ENCODE peak calls at places on chromosomes 16 and 17, in six cellular contexts. V, C, T, Q, H and Z are unnamed samples. For H3K4me1, the result is how much of the 10 kb centered on the place peaks cover.

GRCh38 chr17:16027708-16028584 is 28.3 kb downstream of the TTC19 start:
- DNase-seq in H (no peak), V (no peak), Q (peak), C (peak), T (peak), Z (no peak)

GRCh38 chr16:80580109-80580832 is 39.5 kb downstream of the DYNLRB2 start:
- DNase-seq in C (no peak), T (peak), Q (no peak), V (no peak), H (no peak), Z (no peak)

GRCh38 chr16:67084345-67085028 is 25.3 kb upstream of the PHAF1 start:
- DNase-seq in H (no peak), C (no peak), V (no peak), T (no peak), Q (no peak), Z (no peak)

GRCh38 chr17:82767041-82767754 is 15.3 kb downstream of the TBCD start:
- DNase-seq in Q (no peak), C (peak), T (no peak), H (peak), V (peak), Z (no peak)

GRCh38 chr16:82396509-82396908 is 226.5 kb upstream of the MPHOSPH6 start:
- DNase-seq in C (no peak), T (no peak), H (no peak), Q (no peak), V (no peak), Z (no peak)

GRCh38 chr16:709651-710499 is 4.3 kb upstream of the FBXL16 start:
- DNase-seq in H (peak), V (no peak), Q (no peak), T (no peak), C (peak), Z (peak)

GRCh38 chr17:9932481-9932880 is 27.4 kb upstream of the RCVRN start:
- DNase-seq in C (no peak), Q (no peak), H (no peak), T (no peak), V (no peak), Z (no peak)

GRCh38 chr16:69327585-69328310 is 2.6 kb downstream of the PDF start:
- DNase-seq in T (no peak), H (no peak), Q (no peak), V (no peak), C (no peak), Z (no peak)

GRCh38 chr17:32159586-32160438 is 17.5 kb downstream of the RHOT1 start:
- DNase-seq in V (no peak), Q (no peak), H (no peak), T (no peak), C (no peak), Z (no peak)

GRCh38 chr17:19398301-19399181 is 11.6 kb upstream of the MFAP4 start:
- DNase-seq in Q (no peak), V (no peak), C (no peak), T (no peak), H (peak), Z (no peak)

GRCh38 chr17:82984751-82985435 is 94.5 kb upstream of the METRNL start:
- DNase-seq in Q (no peak), H (peak), V (no peak), T (no peak), C (no peak), Z (no peak)

GRCh38 chr17:8724451-8724850 is 20.2 kb downstream of the CCDC42 start:
- DNase-seq in T (no peak), Q (no peak), V (no peak), H (no peak), C (no peak), Z (no peak)

GRCh38 chr16:68802190-68802589 is 41.1 kb upstream of the TANGO6 start:
- DNase-seq in T (no peak), H (no peak), V (no peak), C (no peak), Q (no peak), Z (no peak)

GRCh38 chr17:4394208-4395110 is 28.0 kb upstream of the UBE2G1 start:
- DNase-seq in V (no peak), C (no peak), T (no peak), H (no peak), Q (no peak), Z (no peak)

GRCh38 chr17:27550291-27550930 is 80.6 kb upstream of the LGALS9 start:
- DNase-seq in C (no peak), Q (no peak), T (no peak), V (no peak), H (no peak), Z (no peak)

GRCh38 chr17:3944485-3945388 is 19.5 kb downstream of the ATP2A3 start:
- DNase-seq in H (peak), T (no peak), Q (peak), C (peak), V (peak), Z (peak)

GRCh38 chr16:61721561-61721960 is 314.7 kb downstream of the CDH8 start:
- DNase-seq in Q (no peak), H (no peak), T (no peak), V (no peak), C (no peak), Z (no peak)

GRCh38 chr16:86215979-86216585 is 294.2 kb upstream of the FOXF1 start:
- DNase-seq in C (no peak), Q (no peak), H (no peak), T (no peak), V (no peak), Z (no peak)

GRCh38 chr16:52912565-52913173 is 140.0 kb downstream of the CHD9NB start:
- DNase-seq in T (peak), C (peak), H (peak), V (peak), Q (peak), Z (peak)

GRCh38 chr16:55892821-55893220 is 17.6 kb upstream of the CES5A start:
- DNase-seq in Q (no peak), C (no peak), V (no peak), T (no peak), H (no peak), Z (no peak)

GRCh38 chr16:24988593-24989338 is 26.4 kb downstream of the ARHGAP17 start:
- DNase-seq in T (no peak), C (no peak), Q (peak), H (peak), V (no peak), Z (no peak)

GRCh38 chr16:5386989-5387388 is 289.4 kb upstream of the EEF2KMT start:
- DNase-seq in Q (no peak), T (no peak), V (no peak), H (no peak), C (no peak), Z (no peak)

GRCh38 chr16:89601906-89602272 is 11.6 kb upstream of the DPEP1 start:
- DNase-seq in V (no peak), T (no peak), H (no peak), Q (no peak), C (no peak), Z (no peak)

GRCh38 chr16:89602273-89602951 is 11.0 kb upstream of the DPEP1 start:
- DNase-seq in H (peak), Q (peak), C (peak), T (no peak), V (peak), Z (peak)

GRCh38 chr16:89599902-89600301 is 13.5 kb upstream of the DPEP1 start:
- DNase-seq in V (peak), Q (no peak), H (no peak), C (no peak), T (no peak), Z (no peak)

GRCh38 chr16:89600427-89600826 is 13.0 kb upstream of the DPEP1 start:
- DNase-seq in H (no peak), Q (no peak), C (no peak), V (no peak), T (no peak), Z (no peak)

GRCh38 chr16:89600956-89601355 is 12.5 kb upstream of the DPEP1 start:
- DNase-seq in H (no peak), V (no peak), C (no peak), T (no peak), Q (no peak), Z (no peak)
- H3K4me3 ChIP-seq in H (no peak), V (no peak), C (no peak), T (no peak), Q (no peak), Z (no peak)

DNA sequence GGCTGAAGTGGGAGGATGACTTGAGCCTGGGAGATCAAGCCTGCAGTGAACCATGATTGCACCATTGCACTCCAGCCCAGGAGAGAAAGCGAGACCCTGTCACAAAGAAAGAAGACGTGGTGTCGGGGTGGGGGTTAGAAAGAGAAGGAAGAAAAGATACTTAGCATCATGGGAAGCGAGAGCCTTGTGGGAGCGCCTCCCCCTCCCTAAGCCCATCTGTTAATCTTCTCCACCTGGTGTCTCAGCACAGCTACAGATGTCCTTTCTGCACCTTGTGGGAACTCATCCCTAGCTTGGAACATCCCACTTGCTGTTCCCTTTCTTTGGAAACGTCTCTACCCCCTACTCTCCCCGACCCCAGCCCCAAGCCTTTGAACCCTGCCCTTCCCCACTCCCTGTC is 6.0 kb downstream of the ZNF688 start:
- DNase-seq in V (no peak), T (no peak), C (no peak), Q (no peak), H (no peak), Z (no peak)
- H3K4me1 ChIP-seq in V (under half), T (under half), C (under half), Q (under half), H (under half), Z (under half)

GRCh38 chr16:10120953-10121352 is 61.3 kb downstream of the GRIN2A start:
- DNase-seq in C (no peak), Q (no peak), T (no peak), V (no peak), H (no peak), Z (no peak)
- TF ChIP-seq YY1 in C (no peak), Q (no peak), T (no peak), V (no peak), H (no peak), Z (no peak)

GRCh38 chr17:17813055-17813724 is 23.6 kb downstream of the SREBF1 start:
- DNase-seq in T (no peak), H (no peak), Q (no peak), C (no peak), V (no peak), Z (no peak)

GRCh38 chr17:17815062-17815406 is 21.8 kb downstream of the SREBF1 start:
- DNase-seq in C (no peak), V (no peak), Q (no peak), T (no peak), H (no peak), Z (no peak)

GRCh38 chr17:17813725-17814095 is 23.1 kb downstream of the SREBF1 start:
- DNase-seq in H (no peak), C (no peak), V (no peak), T (no peak), Q (no peak), Z (no peak)

GRCh38 chr17:17815436-17816200 is 21.2 kb downstream of the SREBF1 start:
- DNase-seq in H (peak), V (no peak), Q (no peak), T (no peak), C (no peak), Z (no peak)

GRCh38 chr17:17814162-17815061 is 22.4 kb downstream of the SREBF1 start:
- DNase-seq in V (no peak), T (no peak), C (no peak), Q (no peak), H (no peak), Z (no peak)
- H3K4me3 ChIP-seq in V (no peak), T (no peak), C (no peak), Q (no peak), H (no peak), Z (no peak)

GRCh38 chr17:57462007-57462579 is 205.8 kb downstream of the MSI2 start:
- DNase-seq in H (no peak), V (no peak), Q (no peak), T (no peak), C (no peak), Z (no peak)
- H3K4me1 ChIP-seq in H (under half), V (under half), Q (under half), T (half or more), C (under half), Z (under half)

GRCh38 chr17:2047590-2047989 is 5.8 kb downstream of the OVCA2 start:
- DNase-seq in Q (no peak), T (no peak), H (no peak), V (no peak), C (no peak), Z (no peak)

GRCh38 chr17:2050246-2050866 is 4.5 kb upstream of the HIC1 start:
- DNase-seq in C (peak), V (peak), T (no peak), Q (peak), H (peak), Z (no peak)

GRCh38 chr17:2048805-2049204 is 6.1 kb upstream of the HIC1 start:
- DNase-seq in V (no peak), Q (no peak), C (no peak), T (no peak), H (no peak), Z (no peak)

GRCh38 chr17:2050871-2051387 is 4.0 kb upstream of the HIC1 start:
- DNase-seq in V (peak), Q (no peak), T (no peak), H (no peak), C (no peak), Z (no peak)

DNA sequence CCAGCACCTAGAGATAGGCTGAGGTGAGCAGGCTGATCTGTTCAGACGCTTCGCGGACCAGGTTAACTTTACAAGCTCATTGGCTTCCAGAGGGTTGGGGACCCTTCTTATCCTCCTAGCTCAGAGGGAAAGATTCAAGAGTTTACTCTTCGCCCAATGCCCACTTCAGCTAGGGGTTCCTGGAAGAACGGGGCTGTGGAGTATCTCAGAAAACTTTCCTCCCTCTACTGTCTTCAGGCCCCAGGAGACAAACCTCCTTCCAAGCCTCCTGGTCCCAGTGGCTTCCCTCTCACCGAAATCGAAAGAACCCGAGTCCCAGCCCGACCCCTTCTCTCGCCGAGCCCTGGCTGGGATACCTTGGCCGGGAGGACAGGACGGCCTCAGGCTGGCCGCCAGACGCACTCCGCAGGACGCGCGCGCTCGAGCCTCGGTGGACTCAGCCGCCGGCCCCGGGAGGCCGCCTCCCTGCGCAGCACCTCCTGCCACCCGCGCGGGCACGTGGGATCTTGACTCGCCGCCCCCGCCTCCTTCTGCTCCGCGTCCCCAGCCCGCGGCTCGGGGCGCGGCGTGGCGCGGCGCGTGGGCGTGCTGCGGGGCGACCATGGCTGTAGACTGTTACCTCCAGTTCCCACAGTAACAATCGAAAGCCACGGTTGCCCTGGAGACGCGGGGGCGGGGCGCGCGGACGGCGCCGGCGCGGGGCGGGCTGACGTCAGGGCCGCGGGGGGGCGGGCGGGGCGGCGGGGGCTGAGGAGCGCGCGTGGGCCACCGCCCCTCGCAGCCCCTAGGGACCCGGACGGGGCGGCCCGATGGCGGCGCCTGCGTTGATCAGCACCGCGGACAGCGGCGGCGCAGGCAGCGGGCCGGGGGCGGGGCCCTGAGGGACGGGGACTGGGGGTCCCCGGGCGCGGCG is 5.3 kb upstream of the HIC1 start:
- DNase-seq in C (peak), H (peak), T (no peak), V (peak), Q (no peak), Z (no peak)
- TF ChIP-seq YY1 in C (peak), H (no peak), T (peak), V (no peak), Q (no peak), Z (no peak)

GRCh38 chr17:81665205-81666091 is 957 bp downstream of the OXLD1 start:
- DNase-seq in C (peak), V (no peak), T (no peak), Q (no peak), H (peak), Z (no peak)

GRCh38 chr17:81664051-81664470 is 2.3 kb downstream of the OXLD1 start:
- DNase-seq in H (no peak), T (no peak), C (no peak), V (no peak), Q (peak), Z (no peak)

GRCh38 chr17:81666342-81667191 is at the start of the genes CCDC137 and OXLD1:
- DNase-seq in T (peak), Q (peak), V (peak), C (peak), H (peak), Z (peak)

GRCh38 chr17:81666092-81666341 is 388 bp downstream of the OXLD1 start:
- DNase-seq in H (no peak), V (no peak), Q (no peak), T (no peak), C (no peak), Z (no peak)

GRCh38 chr17:81667754-81668153 is 1.2 kb downstream of the CCDC137 start:
- DNase-seq in V (no peak), T (no peak), C (peak), H (peak), Q (no peak), Z (no peak)
- H3K4me3 ChIP-seq in V (peak), T (peak), C (peak), H (peak), Q (peak), Z (peak)

GRCh38 chr17:17724307-17724921 is 43.2 kb downstream of the RAI1 start:
- DNase-seq in Q (no peak), T (no peak), C (no peak), H (peak), V (peak), Z (no peak)

GRCh38 chr17:17723354-17724261 is 42.4 kb downstream of the RAI1 start:
- DNase-seq in T (no peak), Q (no peak), H (peak), C (no peak), V (peak), Z (no peak)

GRCh38 chr17:17725853-17726720 is 44.8 kb downstream of the RAI1 start:
- DNase-seq in T (no peak), H (peak), C (no peak), V (no peak), Q (no peak), Z (no peak)

GRCh38 chr17:17726721-17727060 is 45.4 kb downstream of the RAI1 start:
- DNase-seq in Q (no peak), H (no peak), C (no peak), T (no peak), V (no peak), Z (no peak)

GRCh38 chr17:17724991-17725852 is 44.0 kb downstream of the RAI1 start:
- DNase-seq in V (peak), T (no peak), Q (no peak), H (peak), C (no peak), Z (no peak)
- H3K4me1 ChIP-seq in V (under half), T (under half), Q (under half), H (half or more), C (under half), Z (under half)